ENCODE peak calls at places on chromosomes 2 and 18, in four cellular contexts. I, V, A and G are unnamed samples.

GRCh38 chr2:6493266-6493665 is 372.4 kb downstream of the CMPK2 start:
- DNase-seq in I (no peak), A (no peak), V (no peak), G (no peak)

GRCh38 chr2:171957061-171957460 is 34.8 kb downstream of the HAT1 start:
- DNase-seq in I (no peak), V (peak; percentile 6), A (no peak), G (no peak)

GRCh38 chr2:62197017-62197586 is 1.2 kb downstream of the B3GNT2 start:
- DNase-seq in A (no peak), I (no peak), V (peak; percentile 59), G (peak; percentile 58)

GRCh38 chr2:217737127-217737526 is 265.7 kb downstream of the TNS1 start:
- DNase-seq in A (no peak), I (no peak), V (no peak), G (no peak)

GRCh38 chr2:20182241-20182931 is 42.5 kb downstream of the SDC1 start:
- DNase-seq in V (peak; percentile 21), A (no peak), I (peak; percentile 79), G (no peak)

GRCh38 chr2:236871500-236872001 is 214.1 kb upstream of the COPS8 start:
- DNase-seq in I (peak; percentile 87), V (no peak), A (no peak), G (no peak)

GRCh38 chr2:62140785-62141740 is 54.9 kb upstream of the B3GNT2 start:
- DNase-seq in I (no peak), A (no peak), V (no peak), G (no peak)

GRCh38 chr2:70679244-70679643 is 88.8 kb downstream of the ADD2 start:
- DNase-seq in V (no peak), I (no peak), A (no peak), G (no peak)

GRCh38 chr2:10931710-10932255 is 20.0 kb downstream of the KCNF1 start:
- DNase-seq in I (no peak), V (no peak), A (no peak), G (no peak)

GRCh38 chr2:42236911-42237310 is 67.8 kb downstream of the EML4 start:
- DNase-seq in A (no peak), I (no peak), V (no peak), G (no peak)

GRCh38 chr2:63840081-63840784 is 1.5 kb upstream of the UGP2 start:
- DNase-seq in V (peak; percentile 74), I (no peak), A (no peak), G (peak; percentile 18)

GRCh38 chr2:132850688-132851087 is 180.7 kb upstream of the LYPD1 start:
- DNase-seq in A (no peak), V (no peak), I (no peak), G (no peak)

GRCh38 chr18:33421225-33421624 is 19.3 kb downstream of the CCDC178 start:
- DNase-seq in A (no peak), V (no peak), I (no peak), G (no peak)

GRCh38 chr2:96534701-96535181 is 1.8 kb upstream of the ARID5A start:
- DNase-seq in A (no peak), I (no peak), V (peak; percentile 5), G (no peak)

GRCh38 chr2:103435010-103435409 is 673.2 kb downstream of the TMEM182 start:
- DNase-seq in I (no peak), A (no peak), V (no peak), G (no peak)

GRCh38 chr2:70258532-70258875 is 567 bp downstream of the PCYOX1 start:
- DNase-seq in A (peak; percentile 61), I (no peak), V (no peak), G (no peak)

GRCh38 chr2:239685556-239685955 is 284.7 kb upstream of the HDAC4 start:
- DNase-seq in A (no peak), I (no peak), V (no peak), G (no peak)

GRCh38 chr2:138485019-138485418 is 16.6 kb upstream of the SPOPL start:
- DNase-seq in A (no peak), V (no peak), I (no peak), G (no peak)

GRCh38 chr2:20062615-20063545 is 11.5 kb upstream of the LAPTM4A start:
- DNase-seq in I (peak; percentile 90), V (no peak), A (peak; percentile 76), G (no peak)

GRCh38 chr2:20369366-20369765 is 18.7 kb upstream of the PUM2 start:
- DNase-seq in A (no peak), V (no peak), I (no peak), G (no peak)

GRCh38 chr2:102620367-102620766 is 1.0 kb downstream of the SLC9A2 start:
- DNase-seq in A (no peak), I (no peak), V (peak; percentile 22), G (no peak)

GRCh38 chr2:71948781-71949536 is 198.7 kb downstream of the CYP26B1 start:
- DNase-seq in V (no peak), A (no peak), I (peak; percentile 43), G (no peak)

GRCh38 chr2:168729455-168729854 is 73.0 kb upstream of the NOSTRIN start:
- DNase-seq in A (no peak), I (no peak), V (no peak), G (no peak)

GRCh38 chr2:197795277-197795676 is 9.1 kb upstream of the PLCL1 start:
- DNase-seq in V (no peak), A (no peak), I (no peak), G (no peak)

GRCh38 chr18:47263828-47264314 is 12.4 kb upstream of the SKOR2 start:
- DNase-seq in A (no peak), V (peak; percentile 76), I (no peak), G (no peak)

GRCh38 chr2:189302274-189302948 is 122.8 kb upstream of the COL5A2 start:
- DNase-seq in A (no peak), V (no peak), I (peak; percentile 20), G (no peak)

GRCh38 chr18:10035306-10035991 is 121.6 kb downstream of the VAPA start:
- DNase-seq in A (no peak), V (peak; percentile 35), I (no peak), G (no peak)

GRCh38 chr18:10029711-10030110 is 115.9 kb downstream of the VAPA start:
- DNase-seq in V (no peak), A (no peak), I (no peak), G (no peak)

GRCh38 chr18:10033038-10033437 is 119.2 kb downstream of the VAPA start:
- DNase-seq in A (no peak), I (no peak), V (no peak), G (no peak)

GRCh38 chr18:10030816-10031541 is 117.2 kb downstream of the VAPA start:
- DNase-seq in V (no peak), I (no peak), A (no peak), G (no peak)

DNA sequence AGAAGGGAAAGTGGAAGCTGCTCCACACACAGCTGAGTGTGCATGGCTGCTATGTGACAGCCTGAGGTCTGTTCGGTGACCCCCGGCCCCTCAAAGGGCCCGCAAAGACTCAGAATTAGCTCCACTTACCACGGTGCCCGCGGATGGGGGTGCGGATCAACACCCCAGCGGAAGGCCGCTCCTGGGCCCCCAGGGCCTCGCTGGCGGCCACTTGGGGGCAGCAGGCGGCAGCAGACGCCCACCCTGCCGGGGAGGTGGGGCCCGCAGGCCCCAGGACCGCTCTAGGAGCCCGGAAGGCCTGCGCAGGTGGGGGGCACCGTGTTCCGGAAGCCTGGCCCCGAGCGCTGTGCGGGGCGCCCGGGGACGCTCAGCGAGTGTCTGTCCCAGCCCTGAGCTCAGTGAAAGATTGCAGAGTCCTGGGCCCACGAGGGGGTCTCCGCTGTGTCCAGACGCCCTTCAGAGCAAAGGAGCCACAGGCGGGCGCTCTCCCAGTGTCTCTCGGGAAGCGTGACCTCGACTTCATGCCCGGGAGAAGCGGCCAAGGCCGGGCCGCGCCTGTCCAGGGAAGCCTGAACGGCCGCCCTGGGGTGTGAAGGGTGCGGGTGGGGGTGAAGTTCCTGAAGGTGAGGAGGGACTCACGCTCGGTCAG is 118.6 kb downstream of the VAPA start:
- DNase-seq in A (no peak), I (no peak), V (peak; percentile 96), G (peak; percentile 51)
- H3K4me3 ChIP-seq in A (peak overlapping the region; percentile 44), I (peak overlapping the region; percentile 31), V (peak overlapping the region; percentile 32), G (peak overlapping the region; percentile 62)

GRCh38 chr2:27308359-27308875 is at the start of gene UCN:
- DNase-seq in I (peak; percentile 54), V (peak; percentile 87), A (no peak), G (no peak)

GRCh38 chr2:27309651-27310050 is 1.4 kb upstream of the UCN start:
- DNase-seq in A (no peak), I (no peak), V (no peak), G (no peak)

GRCh38 chr2:27306657-27307544 is 1.3 kb downstream of the UCN start:
- DNase-seq in A (no peak), I (no peak), V (peak; percentile 82), G (no peak)

GRCh38 chr2:27306136-27306535 is 2.1 kb downstream of the UCN start:
- DNase-seq in V (peak; percentile 70), I (no peak), A (no peak), G (no peak)

GRCh38 chr2:27307545-27308358 is 493 bp downstream of the UCN start:
- DNase-seq in A (no peak), I (no peak), V (peak; percentile 84), G (no peak)
- H3K36me3 ChIP-seq in A (no peaks in the 10 kb centered on the region), I (peaks cover 3% of the 10 kb centered on the region), V (no peaks in the 10 kb centered on the region), G (peaks cover 5% of the 10 kb centered on the region)

DNA sequence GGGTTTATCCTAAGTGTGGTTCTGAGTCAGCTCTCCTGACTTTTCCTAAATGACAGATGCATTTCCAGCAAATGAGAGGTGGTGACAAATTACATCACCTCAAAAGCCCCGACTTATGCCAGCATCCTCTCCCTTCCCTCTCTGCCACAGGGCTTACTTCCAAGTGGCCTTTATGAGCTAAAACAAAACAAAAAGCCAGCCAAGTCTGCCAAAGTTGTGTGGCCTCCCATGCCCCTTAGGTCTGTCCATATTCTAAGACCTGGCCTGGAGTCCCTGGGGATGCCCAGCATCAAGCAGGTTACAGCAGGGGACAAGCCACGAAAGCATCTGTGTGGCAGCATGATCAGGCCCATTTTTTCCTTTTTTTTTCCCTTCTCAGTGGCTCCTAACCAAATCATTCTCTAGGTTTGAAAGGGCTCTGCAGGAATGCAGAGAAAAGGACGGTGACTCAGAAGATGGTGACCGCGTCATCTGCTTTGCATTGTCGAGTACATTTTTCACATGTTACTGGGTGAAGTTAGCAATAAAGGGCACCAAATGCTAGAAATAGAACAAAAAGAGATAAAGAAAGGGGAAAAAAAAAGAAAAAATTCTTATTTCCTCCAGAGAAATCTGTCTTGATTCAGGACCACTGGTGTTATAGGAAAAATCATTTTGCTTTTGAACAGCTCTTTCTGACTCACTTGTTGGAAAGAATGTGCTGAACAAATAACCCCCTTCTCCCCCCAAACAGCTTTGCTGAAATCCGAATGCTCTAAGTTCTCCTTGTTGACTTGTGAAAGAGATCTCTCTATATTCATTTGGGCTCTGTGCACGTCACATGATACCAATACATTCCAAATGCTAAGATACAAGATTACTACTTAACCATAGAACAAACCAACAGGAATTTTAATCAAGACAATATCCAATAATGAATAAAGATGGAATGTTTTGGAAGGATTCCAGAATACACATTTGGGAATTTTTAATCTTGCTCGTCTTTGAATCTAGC is 178.7 kb downstream of the EN1 start:
- DNase-seq in A (no peak), I (peak; percentile 97), V (no peak), G (no peak)
- H3K4me3 ChIP-seq in A (no peak overlapping the region), I (no peak overlapping the region), V (no peak overlapping the region), G (no peak overlapping the region)

GRCh38 chr2:233835230-233836186 is 18.8 kb downstream of the HJURP start:
- DNase-seq in A (no peak), I (no peak), V (no peak), G (peak; percentile 37)
- H3K36me3 ChIP-seq in A (no peaks in the 10 kb centered on the region), I (no peaks in the 10 kb centered on the region), V (peaks cover 36% of the 10 kb centered on the region), G (no peaks in the 10 kb centered on the region)